ENCODE peak calls at places on chromosomes 5 and 9, in five cellular contexts. Z, W, A, R and P are unnamed samples.

GRCh38 chr5:15326932-15327331 is 173.0 kb upstream of the FBXL7 start:
- DNase-seq in Z (no peak), W (no peak), A (no peak), R (no peak), P (no peak)

GRCh38 chr9:36501727-36502126 is 71.0 kb upstream of the MELK start:
- DNase-seq in Z (no peak), W (no peak), A (no peak), R (no peak), P (no peak)

GRCh38 chr9:80175286-80175906 is 603.6 kb downstream of the TLE4 start:
- DNase-seq in Z (no peak), W (no peak), A (peak), R (no peak), P (peak)

GRCh38 chr9:132858756-132859155 is 19.3 kb downstream of the AK8 start:
- DNase-seq in Z (no peak), W (no peak), A (no peak), R (peak), P (no peak)

GRCh38 chr5:65391591-65391990 is 90.1 kb downstream of the ADAMTS6 start:
- DNase-seq in Z (peak), W (no peak), A (no peak), R (no peak), P (no peak)

GRCh38 chr5:143016777-143017374 is 246.7 kb downstream of the ARHGAP26 start:
- DNase-seq in Z (no peak), W (peak), A (no peak), R (no peak), P (peak)

GRCh38 chr9:72557549-72557948 is 36.1 kb downstream of the TMC1 start:
- DNase-seq in Z (no peak), W (no peak), A (peak), R (peak), P (peak)

GRCh38 chr5:73464016-73464745 is 15.6 kb upstream of the FOXD1 start:
- DNase-seq in Z (no peak), W (no peak), A (no peak), R (no peak), P (no peak)

GRCh38 chr5:76402251-76402879 is 720 bp upstream of the IQGAP2 start:
- DNase-seq in Z (peak), W (peak), A (no peak), R (no peak), P (peak)

GRCh38 chr9:6014668-6015270 is 655 bp downstream of the RANBP6 start:
- DNase-seq in Z (no peak), W (no peak), A (peak), R (no peak), P (no peak)

DNA sequence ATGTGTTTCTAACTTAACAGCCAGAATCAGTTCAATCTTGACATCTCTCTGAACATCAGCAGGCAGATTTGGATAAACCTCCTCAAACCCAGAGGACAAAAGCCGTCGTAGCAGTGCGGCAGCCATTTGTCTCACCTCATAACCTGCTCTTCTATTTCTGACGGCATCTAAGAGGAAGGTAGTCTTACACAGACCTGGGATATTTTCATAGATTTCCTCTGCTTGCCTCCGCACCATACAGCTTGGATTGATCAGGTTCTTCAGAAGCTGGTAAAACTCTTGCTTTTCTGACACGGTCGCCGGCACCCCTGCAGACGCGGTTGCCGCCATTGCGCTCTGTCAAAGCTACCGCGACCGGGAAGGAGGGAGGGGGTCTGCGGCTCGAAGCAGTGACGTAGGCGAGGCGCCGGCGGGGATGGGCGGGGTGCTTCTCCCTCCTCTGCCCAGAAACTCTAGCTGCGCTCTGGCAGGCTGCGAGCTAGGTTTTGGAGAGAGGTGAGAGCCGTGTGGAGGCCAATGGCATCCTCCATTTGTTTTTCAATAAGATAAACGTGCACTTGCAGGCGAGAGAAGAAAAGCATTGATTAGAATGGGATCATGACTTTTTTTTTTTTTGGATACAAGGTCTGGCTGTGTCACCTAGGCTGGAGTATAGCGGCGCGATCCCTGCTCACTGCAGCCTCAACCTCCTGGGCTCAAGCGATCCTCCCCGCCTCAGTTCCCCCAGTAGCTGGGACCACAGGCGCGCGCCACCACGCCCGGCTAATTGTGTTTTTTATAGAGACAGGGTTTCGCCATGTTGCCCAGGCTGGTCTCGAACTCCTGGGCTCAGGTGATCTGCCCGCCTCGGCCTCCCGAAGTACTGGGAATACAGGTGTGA is at the start of gene RANBP6:
- DNase-seq in Z (peak), W (peak), A (peak), R (peak), P (peak)
- TF ChIP-seq POLR2A in Z (peak), W (peak), A (peak), R (peak), P (peak)

GRCh38 chr5:178859625-178860521 is at the start of gene ZNF354B:
- DNase-seq in Z (peak), W (peak), A (peak), R (peak), P (peak)
- TF ChIP-seq POLR2A in Z (no peak), W (peak), A (peak), R (peak), P (peak)

GRCh38 chr5:168568738-168569137 is 10.4 kb downstream of the PANK3 start:
- DNase-seq in Z (no peak), W (no peak), A (no peak), R (no peak), P (no peak)

GRCh38 chr5:168575391-168576372 is 3.5 kb downstream of the PANK3 start:
- DNase-seq in Z (no peak), W (no peak), A (no peak), R (no peak), P (no peak)

GRCh38 chr5:168570490-168571328 is 8.5 kb downstream of the PANK3 start:
- DNase-seq in Z (no peak), W (no peak), A (no peak), R (no peak), P (no peak)
- TF ChIP-seq POLR2A in Z (no peak), W (no peak), A (no peak), R (no peak), P (no peak)

GRCh38 chr9:129177443-129177790 is 644 bp downstream of the IER5L start:
- DNase-seq in Z (no peak), W (no peak), A (no peak), R (no peak), P (no peak)

GRCh38 chr9:129174724-129175514 is 3.1 kb downstream of the IER5L start:
- DNase-seq in Z (peak), W (peak), A (peak), R (peak), P (peak)

GRCh38 chr9:129176786-129177442 is 1.1 kb downstream of the IER5L start:
- DNase-seq in Z (peak), W (peak), A (no peak), R (peak), P (peak)

GRCh38 chr9:129175515-129175824 is 2.6 kb downstream of the IER5L start:
- DNase-seq in Z (no peak), W (no peak), A (no peak), R (no peak), P (no peak)

GRCh38 chr9:129175825-129176633 is 2.0 kb downstream of the IER5L start:
- DNase-seq in Z (peak), W (peak), A (peak), R (peak), P (peak)
- TF ChIP-seq POLR2A in Z (no peak), W (peak), A (peak), R (peak), P (peak)

GRCh38 chr9:108934323-108934885 is at the start of gene ABITRAM:
- DNase-seq in Z (peak), W (peak), A (peak), R (peak), P (peak)
- TF ChIP-seq POLR2A in Z (no peak), W (no peak), A (peak), R (no peak), P (peak)

GRCh38 chr5:149730620-149731331 is 666 bp downstream of the PPARGC1B start:
- DNase-seq in Z (peak), W (peak), A (peak), R (peak), P (peak)

GRCh38 chr5:149732500-149733128 is 2.5 kb downstream of the PPARGC1B start:
- DNase-seq in Z (no peak), W (peak), A (no peak), R (peak), P (peak)

GRCh38 chr5:149733129-149733900 is 3.2 kb downstream of the PPARGC1B start:
- DNase-seq in Z (no peak), W (no peak), A (no peak), R (no peak), P (no peak)

GRCh38 chr5:149731332-149731616 is 1.2 kb downstream of the PPARGC1B start:
- DNase-seq in Z (no peak), W (no peak), A (no peak), R (no peak), P (no peak)

GRCh38 chr5:149731617-149732400 is 1.7 kb downstream of the PPARGC1B start:
- DNase-seq in Z (peak), W (peak), A (peak), R (peak), P (peak)
- TF ChIP-seq POLR2A in Z (no peak), W (peak), A (no peak), R (peak), P (peak)

DNA sequence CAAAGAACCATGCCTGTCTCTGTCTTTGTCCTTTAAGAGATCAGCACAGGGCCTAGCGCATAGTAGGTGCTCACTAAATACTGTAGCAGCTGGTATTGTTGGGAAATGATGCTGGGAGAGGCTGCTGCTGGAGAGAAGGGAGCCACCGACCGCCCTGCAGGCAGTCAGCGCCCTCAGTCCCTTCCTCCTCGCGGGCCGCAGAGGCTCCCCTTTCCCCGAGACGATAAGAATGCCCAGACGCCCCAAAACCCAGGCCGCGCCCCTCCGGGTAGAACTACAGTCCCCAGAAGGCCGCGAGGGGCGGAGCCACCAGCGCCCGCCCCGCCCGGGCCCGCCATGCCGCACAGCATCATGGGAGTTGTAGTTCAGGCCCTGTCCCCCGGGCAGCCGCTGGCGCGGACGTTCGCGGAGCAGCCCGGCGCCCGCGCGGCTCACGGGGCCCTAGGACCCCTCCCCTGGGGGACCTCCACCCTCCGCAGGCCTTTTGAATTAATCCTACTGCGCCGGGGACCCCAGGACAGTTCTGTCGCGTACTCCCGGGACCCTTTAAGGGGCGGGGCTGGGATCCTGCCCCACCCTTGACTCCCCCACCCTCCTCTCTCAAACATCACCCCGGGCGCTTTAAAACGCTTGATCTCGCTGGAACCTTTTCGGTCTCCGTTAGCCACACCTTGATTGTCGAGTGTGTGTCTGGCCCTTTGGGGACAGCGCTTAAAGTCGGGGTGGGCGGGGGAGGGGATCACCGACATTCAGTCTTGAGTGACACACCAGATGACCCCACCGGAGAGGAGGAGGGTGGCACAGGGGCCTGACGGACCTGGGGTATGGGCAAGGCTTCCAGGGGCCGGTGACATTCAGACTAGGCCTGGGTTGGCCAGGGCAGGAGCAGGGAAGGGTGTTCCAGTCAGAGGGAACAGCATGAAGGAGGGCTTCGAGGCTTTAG is 24.8 kb upstream of the IER5L start:
- DNase-seq in Z (peak), W (peak), A (peak), R (peak), P (peak)
- TF ChIP-seq POLR2A in Z (no peak), W (no peak), A (no peak), R (peak), P (peak)

GRCh38 chr5:1110930-1111726 is 735 bp downstream of the SLC12A7 start:
- DNase-seq in Z (no peak), W (no peak), A (no peak), R (no peak), P (peak)
- TF ChIP-seq POLR2A in Z (no peak), W (no peak), A (no peak), R (no peak), P (no peak)